ENCODE peak calls at places on chromosomes 5 and 9, in five cellular contexts. N is colonic mucosa; J is CD4-positive, CD25-positive, alpha-beta regulatory T cell; V is lung; Y is IMR-90. H is an unnamed sample.
A peak's percentile ranks its signal among the peaks of the same experiment; 100 is the strongest.

GRCh38 chr5:40198736-40199135 is 481.0 kb upstream of the PTGER4 start:
- DNase-seq in Y (no peak), N (no peak), V (no peak), J (no peak), H (no peak)

GRCh38 chr5:56986631-56986957 is 34.7 kb upstream of the MIER3 start:
- DNase-seq in V (no peak), N (no peak), Y (no peak), J (no peak), H (no peak)

GRCh38 chr5:132268698-132269551 is 11.4 kb downstream of the PDLIM4 start:
- DNase-seq in J (no peak), Y (peak; percentile 76), V (no peak), N (no peak), H (peak; percentile 4)

GRCh38 chr9:113574381-113575262 is 111.1 kb downstream of the RGS3 start:
- DNase-seq in V (no peak), J (no peak), Y (no peak), N (no peak), H (no peak)

GRCh38 chr9:5949103-5949699 is 58.5 kb downstream of the MLANA start:
- DNase-seq in Y (peak; percentile 10), J (peak; percentile 63), V (no peak), N (no peak), H (no peak)

GRCh38 chr5:64040496-64040895 is 78.3 kb upstream of the HTR1A start:
- DNase-seq in V (no peak), Y (no peak), N (no peak), J (no peak), H (no peak)

GRCh38 chr5:149809919-149810691 is 80.0 kb downstream of the PPARGC1B start:
- DNase-seq in V (peak; percentile 58), J (no peak), N (no peak), Y (no peak), H (no peak)

GRCh38 chr5:115033861-115034260 is 135.8 kb downstream of the TRIM36 start:
- DNase-seq in N (no peak), V (no peak), Y (no peak), J (no peak), H (peak; percentile 2)

GRCh38 chr9:9998491-9999287 is 614.1 kb downstream of the PTPRD start:
- DNase-seq in V (no peak), J (no peak), N (no peak), Y (no peak), H (no peak)

GRCh38 chr5:65262094-65262493 is 219.6 kb downstream of the ADAMTS6 start:
- DNase-seq in V (no peak), N (no peak), J (no peak), Y (no peak), H (no peak)

GRCh38 chr9:91362212-91362611 is 494 bp upstream of the AUH start:
- DNase-seq in J (no peak), V (no peak), N (no peak), Y (no peak), H (no peak)

GRCh38 chr5:143985832-143986485 is 174.0 kb downstream of the HMHB1 start:
- DNase-seq in Y (peak; percentile 79), N (peak; percentile 29), J (no peak), V (no peak), H (peak; percentile 12)

GRCh38 chr9:99176527-99177013 is 45.2 kb downstream of the ALG2 start:
- DNase-seq in V (no peak), Y (no peak), N (no peak), J (no peak), H (no peak)

GRCh38 chr5:169296456-169297220 is 4.3 kb downstream of the SLIT3 start:
- DNase-seq in J (no peak), N (peak; percentile 35), Y (no peak), V (peak; percentile 36), H (no peak)

GRCh38 chr5:144712090-144712489 is 541.4 kb downstream of the KCTD16 start:
- DNase-seq in Y (no peak), N (no peak), V (no peak), J (no peak), H (no peak)

GRCh38 chr9:16074962-16075361 is 522.1 kb downstream of the CCDC171 start:
- DNase-seq in V (no peak), Y (peak; percentile 71), N (no peak), J (no peak), H (no peak)

GRCh38 chr9:129509508-129509907 is 111.4 kb downstream of the C9orf50 start:
- DNase-seq in J (no peak), V (no peak), N (no peak), Y (peak; percentile 98), H (no peak)

GRCh38 chr9:124392254-124392653 is 23.0 kb downstream of the PSMB7 start:
- DNase-seq in V (no peak), Y (no peak), J (no peak), N (no peak), H (no peak)

GRCh38 chr5:7894860-7895259 is 25.9 kb downstream of the MTRR start:
- DNase-seq in N (no peak), V (no peak), J (peak; percentile 26), Y (no peak), H (no peak)

GRCh38 chr9:129561594-129562281 is 59.2 kb downstream of the C9orf50 start:
- DNase-seq in N (no peak), Y (peak; percentile 49), V (peak; percentile 60), J (no peak), H (no peak)

GRCh38 chr5:52786937-52787599 is 648 bp upstream of the ITGA1 start:
- DNase-seq in Y (peak; percentile 31), N (peak; percentile 71), J (peak; percentile 53), V (peak; percentile 36), H (peak; percentile 72)

GRCh38 chr5:113224605-113225065 is 210.2 kb downstream of the TSSK1B start:
- DNase-seq in V (no peak), Y (peak; percentile 61), J (no peak), N (no peak), H (no peak)

GRCh38 chr9:136757328-136757727 is 715 bp downstream of the LCN8 start:
- DNase-seq in Y (no peak), J (no peak), V (no peak), N (no peak), H (peak; percentile 50)

GRCh38 chr5:145449794-145450193 is 385.3 kb downstream of the PRELID2 start:
- DNase-seq in Y (no peak), N (no peak), J (no peak), V (no peak), H (no peak)

GRCh38 chr5:115875447-115875846 is 33.7 kb downstream of the AP3S1 start:
- DNase-seq in N (no peak), J (no peak), V (no peak), Y (no peak), H (no peak)

GRCh38 chr5:58452566-58453258 is 7.2 kb downstream of the PLK2 start:
- DNase-seq in N (no peak), Y (peak; percentile 42), J (no peak), V (no peak), H (no peak)
- H3K4me1 ChIP-seq in N (no peaks in the 10 kb centered on the region), Y (peaks cover 2% of the 10 kb centered on the region), J (no peaks in the 10 kb centered on the region), V (no peaks in the 10 kb centered on the region), H (peaks cover 3% of the 10 kb centered on the region)

GRCh38 chr5:156326718-156327259 is at the start of gene SGCD:
- DNase-seq in V (no peak), Y (peak; percentile 90), N (peak; percentile 22), J (no peak), H (peak; percentile 54)
- H3K4me3 ChIP-seq in V (no peak within 1 kb of the TSS), Y (peak within 1 kb of the TSS; percentile 72), N (peak within 1 kb of the TSS; percentile 21), J (no peak within 1 kb of the TSS), H (no peak within 1 kb of the TSS)

GRCh38 chr9:37936965-37937364 is 33.0 kb upstream of the SLC25A51 start:
- DNase-seq in N (no peak), V (no peak), Y (peak; percentile 90), J (no peak), H (no peak)

GRCh38 chr9:37941253-37941652 is 37.3 kb upstream of the SLC25A51 start:
- DNase-seq in J (no peak), N (no peak), V (no peak), Y (no peak), H (no peak)

GRCh38 chr9:37937403-37937802 is 33.5 kb upstream of the SLC25A51 start:
- DNase-seq in Y (no peak), V (no peak), N (no peak), J (no peak), H (no peak)

GRCh38 chr9:37938121-37938906 is 34.4 kb upstream of the SLC25A51 start:
- DNase-seq in N (no peak), J (no peak), V (no peak), Y (peak; percentile 93), H (no peak)

DNA sequence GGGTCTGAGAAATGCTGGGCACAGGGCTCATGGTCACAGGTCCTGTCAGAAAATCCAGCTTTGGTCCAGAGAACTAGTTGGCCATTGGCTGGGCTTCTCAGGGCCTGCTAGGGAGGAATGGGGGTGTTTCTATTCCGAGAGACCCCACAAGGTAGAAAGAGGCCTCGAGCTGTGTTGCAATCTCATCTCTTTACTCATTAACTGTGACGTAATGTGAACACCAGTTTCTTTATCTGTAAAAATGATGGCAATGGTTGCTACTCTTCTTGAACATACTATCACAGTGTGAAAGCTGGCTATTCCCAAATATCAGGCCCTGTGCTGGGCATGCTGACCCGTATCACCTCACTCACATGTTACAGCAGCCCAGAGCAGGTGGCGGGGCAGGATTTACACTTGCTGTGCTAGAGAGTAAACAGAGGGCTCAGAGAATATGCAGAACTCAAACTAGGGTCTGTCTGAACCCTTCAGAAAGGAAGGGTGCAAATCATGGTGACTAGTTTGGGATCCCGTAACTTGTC is 35.7 kb upstream of the SLC25A51 start:
- DNase-seq in Y (peak; percentile 51), J (no peak), N (no peak), V (no peak), H (no peak)
- H3K4me1 ChIP-seq in Y (peaks cover 52% of the 10 kb centered on the region), J (no peaks in the 10 kb centered on the region), N (no peaks in the 10 kb centered on the region), V (peaks cover 28% of the 10 kb centered on the region), H (no peaks in the 10 kb centered on the region)

GRCh38 chr5:96683810-96684209 is 21.6 kb downstream of the CAST start:
- DNase-seq in J (no peak), N (no peak), V (no peak), Y (no peak), H (no peak)

GRCh38 chr5:96690906-96691305 is 28.7 kb downstream of the CAST start:
- DNase-seq in J (no peak), Y (no peak), N (no peak), V (no peak), H (no peak)

GRCh38 chr5:96687080-96687479 is 24.9 kb downstream of the CAST start:
- DNase-seq in V (no peak), J (no peak), N (no peak), Y (no peak), H (no peak)

GRCh38 chr5:96691503-96692303 is 29.5 kb downstream of the CAST start:
- DNase-seq in J (no peak), V (no peak), N (no peak), Y (peak; percentile 51), H (no peak)

DNA sequence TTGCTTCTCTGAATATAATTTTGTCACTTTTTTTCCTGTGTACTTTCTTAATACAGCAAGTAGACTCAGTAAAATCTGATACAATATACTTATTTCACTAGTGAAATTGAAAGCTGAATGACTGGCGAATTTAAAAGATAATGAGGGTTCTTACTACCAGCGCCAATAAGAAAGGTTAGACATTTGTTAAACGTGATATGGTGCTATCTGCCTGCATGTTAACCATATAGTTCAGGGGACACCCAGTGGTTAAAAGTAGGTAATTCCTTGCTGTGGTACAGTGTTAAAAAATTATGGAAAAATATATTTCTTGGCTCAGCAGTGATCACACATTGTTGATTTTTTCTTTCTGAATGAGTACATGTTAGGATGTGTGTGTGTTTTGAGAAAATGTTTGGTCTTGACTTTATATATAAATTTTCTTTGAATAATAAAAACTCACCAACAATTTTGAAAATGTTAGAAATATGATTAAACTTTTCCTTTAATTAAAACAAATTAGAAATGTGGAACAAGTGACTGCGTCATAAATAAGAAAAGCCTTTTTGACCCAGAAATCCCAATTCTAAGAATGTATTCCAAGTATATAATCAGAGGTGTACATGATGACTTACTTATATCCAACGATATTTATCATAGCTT is 25.8 kb downstream of the CAST start:
- DNase-seq in N (no peak), V (no peak), J (peak; percentile 51), Y (peak; percentile 76), H (no peak)
- H3K4me3 ChIP-seq in N (no peak overlapping the region), V (no peak overlapping the region), J (no peak overlapping the region), Y (no peak overlapping the region), H (no peak overlapping the region)